ENCODE peak calls at places on chromosome 20, in six cellular contexts. M is HCT116, G is K562, D is prostate gland, R is breast epithelium, E is upper lobe of left lung. W is an unnamed sample.

GRCh38 chr20:64144144-64144912 is 19.9 kb upstream of the MYT1 start:
- DNase-seq in M (no peak), G (no peak), D (no peak), R (no peak), E (no peak), W (no peak)

GRCh38 chr20:51563597-51564332 is 21.2 kb upstream of the NFATC2 start:
- DNase-seq in M (peak; percentile 51), G (peak; percentile 85), D (no peak), R (no peak), E (peak; percentile 85), W (peak; percentile 37)

GRCh38 chr20:32511358-32512046 is 73.6 kb downstream of the NOL4L start:
- DNase-seq in M (no peak), G (no peak), D (no peak), R (no peak), E (no peak), W (no peak)

GRCh38 chr20:10603971-10604864 is 69.6 kb downstream of the JAG1 start:
- DNase-seq in M (peak; percentile 32), G (no peak), D (peak; percentile 40), R (peak; percentile 60), E (peak; percentile 36), W (no peak)

GRCh38 chr20:53738039-53738944 is 144.7 kb upstream of the ZNF217 start:
- DNase-seq in M (no peak), G (peak; percentile 46), D (peak; percentile 94), R (peak; percentile 70), E (no peak), W (peak; percentile 85)

GRCh38 chr20:38434770-38435554 is at the start of gene SNHG17:
- DNase-seq in M (peak; percentile 87), G (peak; percentile 90), D (peak; percentile 84), R (peak; percentile 76), E (peak; percentile 97), W (peak; percentile 93)

GRCh38 chr20:49286689-49287551 is 9.1 kb upstream of the ZNFX1 start:
- DNase-seq in M (no peak), G (no peak), D (no peak), R (no peak), E (no peak), W (no peak)

GRCh38 chr20:58169441-58169840 is 59.0 kb downstream of the ANKRD60 start:
- DNase-seq in M (no peak), G (no peak), D (no peak), R (no peak), E (no peak), W (no peak)

GRCh38 chr20:43744966-43745733 is 18.3 kb upstream of the GTSF1L start:
- DNase-seq in M (no peak), G (no peak), D (no peak), R (no peak), E (no peak), W (peak; percentile 65)

GRCh38 chr20:25246182-25246943 is 1.5 kb upstream of the PYGB start:
- DNase-seq in M (no peak), G (no peak), D (no peak), R (peak; percentile 16), E (no peak), W (no peak)

GRCh38 chr20:58402827-58403226 is 13.8 kb downstream of the VAPB start:
- DNase-seq in M (no peak), G (no peak), D (no peak), R (no peak), E (no peak), W (no peak)

GRCh38 chr20:35342154-35342769 is 50.0 kb upstream of the FAM83C start:
- DNase-seq in M (no peak), G (no peak), D (no peak), R (no peak), E (no peak), W (no peak)

GRCh38 chr20:33655164-33655563 is 7.0 kb upstream of the C20orf144 start:
- DNase-seq in M (no peak), G (no peak), D (no peak), R (no peak), E (no peak), W (no peak)

GRCh38 chr20:32509639-32510066 is 75.5 kb downstream of the NOL4L start:
- DNase-seq in M (no peak), G (no peak), D (peak; percentile 28), R (peak; percentile 50), E (no peak), W (no peak)

GRCh38 chr20:8621021-8621420 is 447.9 kb upstream of the PLCB4 start:
- DNase-seq in M (no peak), G (no peak), D (no peak), R (no peak), E (no peak), W (no peak)

GRCh38 chr20:33684533-33685327 is 1.5 kb downstream of the E2F1 start:
- DNase-seq in M (no peak), G (peak; percentile 14), D (no peak), R (no peak), E (no peak), W (no peak)

GRCh38 chr20:38658879-38659612 is 57.4 kb downstream of the ARHGAP40 start:
- DNase-seq in M (peak; percentile 43), G (peak; percentile 64), D (no peak), R (no peak), E (no peak), W (no peak)

GRCh38 chr20:54745780-54746179 is 270.4 kb downstream of the DOK5 start:
- DNase-seq in M (no peak), G (no peak), D (no peak), R (no peak), E (no peak), W (no peak)

GRCh38 chr20:35174458-35175216 is 2.8 kb downstream of the PROCR start:
- DNase-seq in M (no peak), G (peak; percentile 96), D (no peak), R (no peak), E (peak; percentile 76), W (peak; percentile 64)

GRCh38 chr20:48159156-48159971 is 374.1 kb upstream of the SULF2 start:
- DNase-seq in M (no peak), G (no peak), D (no peak), R (no peak), E (no peak), W (no peak)

GRCh38 chr20:20393207-20393606 is 25.3 kb downstream of the INSM1 start:
- DNase-seq in M (no peak), G (peak; percentile 16), D (no peak), R (no peak), E (no peak), W (no peak)

GRCh38 chr20:58192567-58192966 is 35.9 kb downstream of the ANKRD60 start:
- DNase-seq in M (no peak), G (peak; percentile 49), D (no peak), R (no peak), E (no peak), W (no peak)

GRCh38 chr20:38726849-38727601 is 2.7 kb downstream of the SLC32A1 start:
- DNase-seq in M (no peak), G (peak; percentile 75), D (no peak), R (no peak), E (peak; percentile 79), W (no peak)

GRCh38 chr20:30815577-30816181 is 441.8 kb upstream of the DEFB115 start:
- DNase-seq in M (no peak), G (no peak), D (no peak), R (no peak), E (peak; percentile 78), W (no peak)

GRCh38 chr20:44642203-44643153 is 9.0 kb downstream of the ADA start:
- DNase-seq in M (no peak), G (peak; percentile 65), D (peak; percentile 21), R (peak; percentile 43), E (no peak), W (peak; percentile 74)

DNA sequence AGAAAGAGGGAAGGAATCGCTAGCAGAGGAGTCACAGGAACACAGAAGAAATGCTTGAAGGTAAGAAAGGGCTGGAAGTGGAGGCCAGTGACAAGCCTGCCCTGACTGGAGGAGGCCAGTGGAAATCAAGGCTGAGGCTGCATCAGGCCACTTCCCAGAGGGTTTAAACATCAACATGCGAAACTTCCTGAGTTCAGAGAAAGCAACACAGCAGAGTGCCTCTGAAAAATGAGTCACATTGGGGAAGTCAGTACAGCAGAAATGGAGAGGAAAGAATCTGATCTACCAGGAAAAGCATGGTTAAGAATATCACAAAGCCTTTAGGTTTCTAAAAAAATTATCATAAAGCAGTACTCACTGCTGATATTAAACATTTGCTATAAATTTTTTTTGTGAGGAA is 23.3 kb downstream of the NAPB start:
- DNase-seq in M (no peak), G (no peak), D (no peak), R (no peak), E (no peak), W (no peak)
- TF ChIP-seq POLR2AphosphoS5 in M (no peak), G (no peak), D (no peak), R (no peak), E (no peak), W (no peak)

GRCh38 chr20:45893831-45894230 is 2.7 kb downstream of the CTSA start:
- DNase-seq in M (no peak), G (no peak), D (no peak), R (no peak), E (no peak), W (no peak)

GRCh38 chr20:45890077-45890996 is 671 bp downstream of the NEURL2 start:
- DNase-seq in M (no peak), G (no peak), D (peak; percentile 73), R (peak; percentile 69), E (peak; percentile 92), W (peak; percentile 83)

GRCh38 chr20:45892828-45893500 is 1.8 kb downstream of the CTSA start:
- DNase-seq in M (no peak), G (no peak), D (no peak), R (no peak), E (no peak), W (no peak)

GRCh38 chr20:45892049-45892816 is 1.1 kb downstream of the CTSA start:
- DNase-seq in M (no peak), G (peak; percentile 47), D (no peak), R (no peak), E (no peak), W (peak; percentile 28)

GRCh38 chr20:45890997-45891983 is at the start of the genes CTSA and NEURL2:
- DNase-seq in M (peak; percentile 82), G (peak; percentile 98), D (peak; percentile 90), R (peak; percentile 87), E (peak; percentile 92), W (peak; percentile 97)
- TF ChIP-seq POLR2A in M (no peak), G (peak; percentile 78), D (peak; percentile 56), R (no peak), E (peak; percentile 43), W (no peak)

GRCh38 chr20:14643146-14643545 is 305.7 kb upstream of the FLRT3 start:
- DNase-seq in M (no peak), G (no peak), D (no peak), R (no peak), E (no peak), W (no peak)

GRCh38 chr20:14647016-14647415 is 309.6 kb upstream of the FLRT3 start:
- DNase-seq in M (no peak), G (no peak), D (no peak), R (no peak), E (no peak), W (no peak)

GRCh38 chr20:14644698-14645097 is 307.3 kb upstream of the FLRT3 start:
- DNase-seq in M (no peak), G (no peak), D (no peak), R (no peak), E (no peak), W (no peak)
- TF ChIP-seq POLR2AphosphoS5 in M (no peak), G (no peak), D (no peak), R (no peak), E (no peak), W (no peak)

DNA sequence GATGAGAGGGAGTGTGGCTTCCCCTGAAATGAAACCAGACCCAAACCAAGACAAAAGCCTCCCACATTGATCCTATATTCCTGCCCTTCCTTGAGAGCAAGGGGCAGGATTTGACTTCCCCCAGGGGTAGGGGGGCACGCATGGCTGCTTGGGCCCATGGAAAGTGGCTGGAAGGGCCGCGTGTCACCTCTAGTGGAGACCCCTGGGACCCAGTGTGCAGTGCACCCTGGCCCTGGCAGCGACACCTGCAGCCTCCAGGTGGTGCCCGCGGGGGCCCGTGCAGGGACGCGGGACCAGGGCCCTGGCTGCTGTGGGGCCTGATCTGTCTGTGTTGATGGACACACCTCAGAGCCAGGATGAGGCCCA is 18.0 kb upstream of the SLCO4A1 start:
- DNase-seq in M (no peak), G (peak; percentile 43), D (no peak), R (no peak), E (peak; percentile 84), W (peak; percentile 71)
- TF ChIP-seq POLR2A in M (no peak), G (no peak), D (no peak), R (no peak), E (no peak), W (no peak)

W was measured in stomach.